ENCODE peak calls at places on chromosomes 4 and X, in seven cellular contexts. One of them, this sample, is unnamed.
A peak's percentile ranks its signal among the peaks of the same experiment; 100 is the strongest.

GRCh38 chr4:187576751-187577150 is 418.8 kb upstream of the ZFP42 start:
- DNase-seq in activated CD8-positive, alpha-beta T cell treated with anti-CD3 and anti-CD28 coated beads, Interleukin-2, amount 10 ng/mL, durations not matched to agents 7 days and 5 days: no peak
- DNase-seq in SJSA1: no peak
- DNase-seq in cardiac muscle cell: no peak
- DNase-seq in heart left ventricle: no peak
- DNase-seq in ELR: no peak
- DNase-seq in activated CD4-positive, alpha-beta T cell treated with anti-CD3 and anti-CD28 coated beads, Interleukin-2, amount 10 ng/mL, durations not matched to agents 7 days and 5 days: no peak
- DNase-seq in this sample: no peak

GRCh38 chrX:23787745-23788118 is 4.8 kb downstream of the SAT1 start:
- DNase-seq in activated CD8-positive, alpha-beta T cell treated with anti-CD3 and anti-CD28 coated beads, Interleukin-2, amount 10 ng/mL, durations not matched to agents 7 days and 5 days: no peak
- DNase-seq in SJSA1: no peak
- DNase-seq in cardiac muscle cell: no peak
- DNase-seq in heart left ventricle: no peak
- DNase-seq in ELR: no peak
- DNase-seq in activated CD4-positive, alpha-beta T cell treated with anti-CD3 and anti-CD28 coated beads, Interleukin-2, amount 10 ng/mL, durations not matched to agents 7 days and 5 days: no peak
- DNase-seq in this sample: no peak

GRCh38 chr4:1491630-1492457 is 85.6 kb upstream of the NKX1-1 start:
- DNase-seq in activated CD8-positive, alpha-beta T cell treated with anti-CD3 and anti-CD28 coated beads, Interleukin-2, amount 10 ng/mL, durations not matched to agents 7 days and 5 days: no peak
- DNase-seq in SJSA1: no peak
- DNase-seq in cardiac muscle cell: no peak
- DNase-seq in heart left ventricle: no peak
- DNase-seq in ELR: no peak
- DNase-seq in activated CD4-positive, alpha-beta T cell treated with anti-CD3 and anti-CD28 coated beads, Interleukin-2, amount 10 ng/mL, durations not matched to agents 7 days and 5 days: no peak
- DNase-seq in this sample: no peak

GRCh38 chr4:62644372-62644771 is 1444.2 kb downstream of the ADGRL3 start:
- DNase-seq in activated CD8-positive, alpha-beta T cell treated with anti-CD3 and anti-CD28 coated beads, Interleukin-2, amount 10 ng/mL, durations not matched to agents 7 days and 5 days: no peak
- DNase-seq in SJSA1: no peak
- DNase-seq in cardiac muscle cell: peak; percentile 26
- DNase-seq in heart left ventricle: peak; percentile 17
- DNase-seq in ELR: peak; percentile 54
- DNase-seq in activated CD4-positive, alpha-beta T cell treated with anti-CD3 and anti-CD28 coated beads, Interleukin-2, amount 10 ng/mL, durations not matched to agents 7 days and 5 days: no peak
- DNase-seq in this sample: no peak

GRCh38 chr4:106583567-106583966 is 215.0 kb upstream of the GIMD1 start:
- DNase-seq in activated CD8-positive, alpha-beta T cell treated with anti-CD3 and anti-CD28 coated beads, Interleukin-2, amount 10 ng/mL, durations not matched to agents 7 days and 5 days: no peak
- DNase-seq in SJSA1: peak; percentile 83
- DNase-seq in cardiac muscle cell: peak; percentile 84
- DNase-seq in heart left ventricle: no peak
- DNase-seq in ELR: peak; percentile 96
- DNase-seq in activated CD4-positive, alpha-beta T cell treated with anti-CD3 and anti-CD28 coated beads, Interleukin-2, amount 10 ng/mL, durations not matched to agents 7 days and 5 days: no peak
- DNase-seq in this sample: peak; percentile 25

GRCh38 chr4:56666279-56666678 is 14.8 kb downstream of the HOPX start:
- DNase-seq in activated CD8-positive, alpha-beta T cell treated with anti-CD3 and anti-CD28 coated beads, Interleukin-2, amount 10 ng/mL, durations not matched to agents 7 days and 5 days: no peak
- DNase-seq in SJSA1: no peak
- DNase-seq in cardiac muscle cell: no peak
- DNase-seq in heart left ventricle: no peak
- DNase-seq in ELR: peak; percentile 25
- DNase-seq in activated CD4-positive, alpha-beta T cell treated with anti-CD3 and anti-CD28 coated beads, Interleukin-2, amount 10 ng/mL, durations not matched to agents 7 days and 5 days: no peak
- DNase-seq in this sample: no peak

GRCh38 chr4:94653984-94654609 is 103.7 kb upstream of the BMPR1B start:
- DNase-seq in activated CD8-positive, alpha-beta T cell treated with anti-CD3 and anti-CD28 coated beads, Interleukin-2, amount 10 ng/mL, durations not matched to agents 7 days and 5 days: no peak
- DNase-seq in SJSA1: no peak
- DNase-seq in cardiac muscle cell: no peak
- DNase-seq in heart left ventricle: no peak
- DNase-seq in ELR: no peak
- DNase-seq in activated CD4-positive, alpha-beta T cell treated with anti-CD3 and anti-CD28 coated beads, Interleukin-2, amount 10 ng/mL, durations not matched to agents 7 days and 5 days: no peak
- DNase-seq in this sample: no peak

GRCh38 chr4:4524364-4524763 is 17.5 kb downstream of the STX18 start:
- DNase-seq in activated CD8-positive, alpha-beta T cell treated with anti-CD3 and anti-CD28 coated beads, Interleukin-2, amount 10 ng/mL, durations not matched to agents 7 days and 5 days: peak; percentile 63
- DNase-seq in SJSA1: no peak
- DNase-seq in cardiac muscle cell: no peak
- DNase-seq in heart left ventricle: no peak
- DNase-seq in ELR: no peak
- DNase-seq in activated CD4-positive, alpha-beta T cell treated with anti-CD3 and anti-CD28 coated beads, Interleukin-2, amount 10 ng/mL, durations not matched to agents 7 days and 5 days: peak; percentile 64
- DNase-seq in this sample: no peak

GRCh38 chr4:88818650-88819470 is 121.2 kb upstream of the NAP1L5 start:
- DNase-seq in activated CD8-positive, alpha-beta T cell treated with anti-CD3 and anti-CD28 coated beads, Interleukin-2, amount 10 ng/mL, durations not matched to agents 7 days and 5 days: peak; percentile 55
- DNase-seq in SJSA1: peak; percentile 23
- DNase-seq in cardiac muscle cell: peak; percentile 66
- DNase-seq in heart left ventricle: peak; percentile 34
- DNase-seq in ELR: peak; percentile 58
- DNase-seq in activated CD4-positive, alpha-beta T cell treated with anti-CD3 and anti-CD28 coated beads, Interleukin-2, amount 10 ng/mL, durations not matched to agents 7 days and 5 days: peak; percentile 56
- DNase-seq in this sample: no peak

GRCh38 chrX:2500681-2501151 is at the start of the genes DHRSX and ZBED1:
- DNase-seq in activated CD8-positive, alpha-beta T cell treated with anti-CD3 and anti-CD28 coated beads, Interleukin-2, amount 10 ng/mL, durations not matched to agents 7 days and 5 days: peak; percentile 60
- DNase-seq in SJSA1: no peak
- DNase-seq in cardiac muscle cell: peak; percentile 47
- DNase-seq in heart left ventricle: peak; percentile 59
- DNase-seq in ELR: peak; percentile 49
- DNase-seq in activated CD4-positive, alpha-beta T cell treated with anti-CD3 and anti-CD28 coated beads, Interleukin-2, amount 10 ng/mL, durations not matched to agents 7 days and 5 days: peak; percentile 46
- DNase-seq in this sample: peak; percentile 28

GRCh38 chr4:141896687-141897086 is 260.3 kb downstream of the IL15 start:
- DNase-seq in activated CD8-positive, alpha-beta T cell treated with anti-CD3 and anti-CD28 coated beads, Interleukin-2, amount 10 ng/mL, durations not matched to agents 7 days and 5 days: no peak
- DNase-seq in SJSA1: no peak
- DNase-seq in cardiac muscle cell: no peak
- DNase-seq in heart left ventricle: no peak
- DNase-seq in ELR: peak; percentile 49
- DNase-seq in activated CD4-positive, alpha-beta T cell treated with anti-CD3 and anti-CD28 coated beads, Interleukin-2, amount 10 ng/mL, durations not matched to agents 7 days and 5 days: no peak
- DNase-seq in this sample: no peak

GRCh38 chr4:29708473-29708872 is 1011.7 kb upstream of the PCDH7 start:
- DNase-seq in activated CD8-positive, alpha-beta T cell treated with anti-CD3 and anti-CD28 coated beads, Interleukin-2, amount 10 ng/mL, durations not matched to agents 7 days and 5 days: no peak
- DNase-seq in SJSA1: no peak
- DNase-seq in cardiac muscle cell: no peak
- DNase-seq in heart left ventricle: no peak
- DNase-seq in ELR: peak; percentile 93
- DNase-seq in activated CD4-positive, alpha-beta T cell treated with anti-CD3 and anti-CD28 coated beads, Interleukin-2, amount 10 ng/mL, durations not matched to agents 7 days and 5 days: no peak
- DNase-seq in this sample: peak; percentile 5

GRCh38 chr4:125702406-125702805 is 387.7 kb downstream of the FAT4 start:
- DNase-seq in activated CD8-positive, alpha-beta T cell treated with anti-CD3 and anti-CD28 coated beads, Interleukin-2, amount 10 ng/mL, durations not matched to agents 7 days and 5 days: no peak
- DNase-seq in SJSA1: no peak
- DNase-seq in cardiac muscle cell: no peak
- DNase-seq in heart left ventricle: no peak
- DNase-seq in ELR: no peak
- DNase-seq in activated CD4-positive, alpha-beta T cell treated with anti-CD3 and anti-CD28 coated beads, Interleukin-2, amount 10 ng/mL, durations not matched to agents 7 days and 5 days: no peak
- DNase-seq in this sample: no peak

GRCh38 chrX:3743821-3744439 is 30.5 kb upstream of the PRKX start:
- DNase-seq in activated CD8-positive, alpha-beta T cell treated with anti-CD3 and anti-CD28 coated beads, Interleukin-2, amount 10 ng/mL, durations not matched to agents 7 days and 5 days: peak; percentile 78
- DNase-seq in SJSA1: no peak
- DNase-seq in cardiac muscle cell: no peak
- DNase-seq in heart left ventricle: no peak
- DNase-seq in ELR: no peak
- DNase-seq in activated CD4-positive, alpha-beta T cell treated with anti-CD3 and anti-CD28 coated beads, Interleukin-2, amount 10 ng/mL, durations not matched to agents 7 days and 5 days: peak; percentile 46
- DNase-seq in this sample: no peak

GRCh38 chr4:23888421-23889319 is 1.2 kb downstream of the PPARGC1A start:
- DNase-seq in activated CD8-positive, alpha-beta T cell treated with anti-CD3 and anti-CD28 coated beads, Interleukin-2, amount 10 ng/mL, durations not matched to agents 7 days and 5 days: no peak
- DNase-seq in SJSA1: peak; percentile 26
- DNase-seq in cardiac muscle cell: peak; percentile 71
- DNase-seq in heart left ventricle: no peak
- DNase-seq in ELR: peak; percentile 39
- DNase-seq in activated CD4-positive, alpha-beta T cell treated with anti-CD3 and anti-CD28 coated beads, Interleukin-2, amount 10 ng/mL, durations not matched to agents 7 days and 5 days: no peak
- DNase-seq in this sample: no peak

GRCh38 chr4:112840061-112840460 is 203.1 kb downstream of the LARP7 start:
- DNase-seq in activated CD8-positive, alpha-beta T cell treated with anti-CD3 and anti-CD28 coated beads, Interleukin-2, amount 10 ng/mL, durations not matched to agents 7 days and 5 days: no peak
- DNase-seq in SJSA1: no peak
- DNase-seq in cardiac muscle cell: no peak
- DNase-seq in heart left ventricle: no peak
- DNase-seq in ELR: peak; percentile 16
- DNase-seq in activated CD4-positive, alpha-beta T cell treated with anti-CD3 and anti-CD28 coated beads, Interleukin-2, amount 10 ng/mL, durations not matched to agents 7 days and 5 days: no peak
- DNase-seq in this sample: peak; percentile 19

GRCh38 chr4:26787461-26788340 is 72.9 kb upstream of the STIM2 start:
- DNase-seq in activated CD8-positive, alpha-beta T cell treated with anti-CD3 and anti-CD28 coated beads, Interleukin-2, amount 10 ng/mL, durations not matched to agents 7 days and 5 days: peak; percentile 25
- DNase-seq in SJSA1: no peak
- DNase-seq in cardiac muscle cell: peak; percentile 63
- DNase-seq in heart left ventricle: peak; percentile 42
- DNase-seq in ELR: peak; percentile 76
- DNase-seq in activated CD4-positive, alpha-beta T cell treated with anti-CD3 and anti-CD28 coated beads, Interleukin-2, amount 10 ng/mL, durations not matched to agents 7 days and 5 days: no peak
- DNase-seq in this sample: peak; percentile 31

GRCh38 chrX:50971390-50971789 is 60.9 kb downstream of the BMP15 start:
- DNase-seq in activated CD8-positive, alpha-beta T cell treated with anti-CD3 and anti-CD28 coated beads, Interleukin-2, amount 10 ng/mL, durations not matched to agents 7 days and 5 days: no peak
- DNase-seq in SJSA1: no peak
- DNase-seq in cardiac muscle cell: peak; percentile 29
- DNase-seq in heart left ventricle: no peak
- DNase-seq in ELR: peak; percentile 0
- DNase-seq in activated CD4-positive, alpha-beta T cell treated with anti-CD3 and anti-CD28 coated beads, Interleukin-2, amount 10 ng/mL, durations not matched to agents 7 days and 5 days: no peak
- DNase-seq in this sample: no peak

GRCh38 chr4:2330119-2331042 is 68.5 kb upstream of the MXD4 start:
- DNase-seq in activated CD8-positive, alpha-beta T cell treated with anti-CD3 and anti-CD28 coated beads, Interleukin-2, amount 10 ng/mL, durations not matched to agents 7 days and 5 days: no peak
- DNase-seq in SJSA1: peak; percentile 69
- DNase-seq in cardiac muscle cell: peak; percentile 88
- DNase-seq in heart left ventricle: no peak
- DNase-seq in ELR: peak; percentile 96
- DNase-seq in activated CD4-positive, alpha-beta T cell treated with anti-CD3 and anti-CD28 coated beads, Interleukin-2, amount 10 ng/mL, durations not matched to agents 7 days and 5 days: no peak
- DNase-seq in this sample: peak; percentile 66

GRCh38 chrX:123797543-123798447 is 62.1 kb upstream of the XIAP start:
- DNase-seq in activated CD8-positive, alpha-beta T cell treated with anti-CD3 and anti-CD28 coated beads, Interleukin-2, amount 10 ng/mL, durations not matched to agents 7 days and 5 days: no peak
- DNase-seq in SJSA1: no peak
- DNase-seq in cardiac muscle cell: no peak
- DNase-seq in heart left ventricle: no peak
- DNase-seq in ELR: peak; percentile 19
- DNase-seq in activated CD4-positive, alpha-beta T cell treated with anti-CD3 and anti-CD28 coated beads, Interleukin-2, amount 10 ng/mL, durations not matched to agents 7 days and 5 days: no peak
- DNase-seq in this sample: no peak

GRCh38 chrX:131821945-131822622 is 201.0 kb upstream of the STK26 start:
- DNase-seq in activated CD8-positive, alpha-beta T cell treated with anti-CD3 and anti-CD28 coated beads, Interleukin-2, amount 10 ng/mL, durations not matched to agents 7 days and 5 days: no peak
- DNase-seq in SJSA1: no peak
- DNase-seq in cardiac muscle cell: no peak
- DNase-seq in heart left ventricle: peak; percentile 22
- DNase-seq in ELR: no peak
- DNase-seq in activated CD4-positive, alpha-beta T cell treated with anti-CD3 and anti-CD28 coated beads, Interleukin-2, amount 10 ng/mL, durations not matched to agents 7 days and 5 days: no peak
- DNase-seq in this sample: no peak

GRCh38 chrX:148647666-148648065 is 147.2 kb downstream of the AFF2 start:
- DNase-seq in activated CD8-positive, alpha-beta T cell treated with anti-CD3 and anti-CD28 coated beads, Interleukin-2, amount 10 ng/mL, durations not matched to agents 7 days and 5 days: no peak
- DNase-seq in SJSA1: no peak
- DNase-seq in cardiac muscle cell: no peak
- DNase-seq in heart left ventricle: no peak
- DNase-seq in ELR: no peak
- DNase-seq in activated CD4-positive, alpha-beta T cell treated with anti-CD3 and anti-CD28 coated beads, Interleukin-2, amount 10 ng/mL, durations not matched to agents 7 days and 5 days: no peak
- DNase-seq in this sample: no peak

GRCh38 chr4:86775061-86775460 is 74.1 kb downstream of the SLC10A6 start:
- DNase-seq in activated CD8-positive, alpha-beta T cell treated with anti-CD3 and anti-CD28 coated beads, Interleukin-2, amount 10 ng/mL, durations not matched to agents 7 days and 5 days: no peak
- DNase-seq in SJSA1: no peak
- DNase-seq in cardiac muscle cell: no peak
- DNase-seq in heart left ventricle: no peak
- DNase-seq in ELR: no peak
- DNase-seq in activated CD4-positive, alpha-beta T cell treated with anti-CD3 and anti-CD28 coated beads, Interleukin-2, amount 10 ng/mL, durations not matched to agents 7 days and 5 days: no peak
- DNase-seq in this sample: no peak

GRCh38 chrX:1754077-1754476 is 139.2 kb downstream of the ASMT start:
- DNase-seq in activated CD8-positive, alpha-beta T cell treated with anti-CD3 and anti-CD28 coated beads, Interleukin-2, amount 10 ng/mL, durations not matched to agents 7 days and 5 days: no peak
- DNase-seq in SJSA1: peak; percentile 57
- DNase-seq in cardiac muscle cell: no peak
- DNase-seq in heart left ventricle: no peak
- DNase-seq in ELR: peak; percentile 32
- DNase-seq in activated CD4-positive, alpha-beta T cell treated with anti-CD3 and anti-CD28 coated beads, Interleukin-2, amount 10 ng/mL, durations not matched to agents 7 days and 5 days: no peak
- DNase-seq in this sample: peak; percentile 57

GRCh38 chrX:69229436-69229835 is 64.2 kb upstream of the PJA1 start:
- DNase-seq in activated CD8-positive, alpha-beta T cell treated with anti-CD3 and anti-CD28 coated beads, Interleukin-2, amount 10 ng/mL, durations not matched to agents 7 days and 5 days: no peak
- DNase-seq in SJSA1: no peak
- DNase-seq in cardiac muscle cell: peak; percentile 62
- DNase-seq in heart left ventricle: no peak
- DNase-seq in ELR: peak; percentile 79
- DNase-seq in activated CD4-positive, alpha-beta T cell treated with anti-CD3 and anti-CD28 coated beads, Interleukin-2, amount 10 ng/mL, durations not matched to agents 7 days and 5 days: no peak
- DNase-seq in this sample: peak; percentile 19

GRCh38 chr4:151641167-151641566 is 119.6 kb downstream of the GATB start:
- DNase-seq in activated CD8-positive, alpha-beta T cell treated with anti-CD3 and anti-CD28 coated beads, Interleukin-2, amount 10 ng/mL, durations not matched to agents 7 days and 5 days: no peak
- DNase-seq in SJSA1: no peak
- DNase-seq in cardiac muscle cell: peak; percentile 57
- DNase-seq in heart left ventricle: no peak
- DNase-seq in ELR: peak; percentile 43
- DNase-seq in activated CD4-positive, alpha-beta T cell treated with anti-CD3 and anti-CD28 coated beads, Interleukin-2, amount 10 ng/mL, durations not matched to agents 7 days and 5 days: no peak
- DNase-seq in this sample: no peak

GRCh38 chr4:161555689-161556660 is 607.8 kb downstream of the FSTL5 start:
- DNase-seq in activated CD8-positive, alpha-beta T cell treated with anti-CD3 and anti-CD28 coated beads, Interleukin-2, amount 10 ng/mL, durations not matched to agents 7 days and 5 days: no peak
- DNase-seq in SJSA1: peak; percentile 6
- DNase-seq in cardiac muscle cell: peak; percentile 4
- DNase-seq in heart left ventricle: no peak
- DNase-seq in ELR: peak; percentile 69
- DNase-seq in activated CD4-positive, alpha-beta T cell treated with anti-CD3 and anti-CD28 coated beads, Interleukin-2, amount 10 ng/mL, durations not matched to agents 7 days and 5 days: no peak
- DNase-seq in this sample: no peak

GRCh38 chrX:14942341-14942740 is 69.1 kb downstream of the MOSPD2 start:
- DNase-seq in activated CD8-positive, alpha-beta T cell treated with anti-CD3 and anti-CD28 coated beads, Interleukin-2, amount 10 ng/mL, durations not matched to agents 7 days and 5 days: no peak
- DNase-seq in SJSA1: no peak
- DNase-seq in cardiac muscle cell: no peak
- DNase-seq in heart left ventricle: no peak
- DNase-seq in ELR: no peak
- DNase-seq in activated CD4-positive, alpha-beta T cell treated with anti-CD3 and anti-CD28 coated beads, Interleukin-2, amount 10 ng/mL, durations not matched to agents 7 days and 5 days: no peak
- DNase-seq in this sample: no peak

GRCh38 chr4:87853108-87853507 is 20.3 kb downstream of the MEPE start:
- DNase-seq in activated CD8-positive, alpha-beta T cell treated with anti-CD3 and anti-CD28 coated beads, Interleukin-2, amount 10 ng/mL, durations not matched to agents 7 days and 5 days: no peak
- DNase-seq in SJSA1: peak; percentile 39
- DNase-seq in cardiac muscle cell: peak; percentile 70
- DNase-seq in heart left ventricle: no peak
- DNase-seq in ELR: peak; percentile 61
- DNase-seq in activated CD4-positive, alpha-beta T cell treated with anti-CD3 and anti-CD28 coated beads, Interleukin-2, amount 10 ng/mL, durations not matched to agents 7 days and 5 days: peak; percentile 14
- DNase-seq in this sample: no peak

GRCh38 chr4:147299205-147299604 is 181.7 kb upstream of the EDNRA start:
- DNase-seq in activated CD8-positive, alpha-beta T cell treated with anti-CD3 and anti-CD28 coated beads, Interleukin-2, amount 10 ng/mL, durations not matched to agents 7 days and 5 days: no peak
- DNase-seq in SJSA1: no peak
- DNase-seq in cardiac muscle cell: no peak
- DNase-seq in heart left ventricle: no peak
- DNase-seq in ELR: no peak
- DNase-seq in activated CD4-positive, alpha-beta T cell treated with anti-CD3 and anti-CD28 coated beads, Interleukin-2, amount 10 ng/mL, durations not matched to agents 7 days and 5 days: no peak
- DNase-seq in this sample: no peak

GRCh38 chr4:85617202-85617601 is 142.3 kb downstream of the ARHGAP24 start:
- DNase-seq in activated CD8-positive, alpha-beta T cell treated with anti-CD3 and anti-CD28 coated beads, Interleukin-2, amount 10 ng/mL, durations not matched to agents 7 days and 5 days: no peak
- DNase-seq in SJSA1: no peak
- DNase-seq in cardiac muscle cell: no peak
- DNase-seq in heart left ventricle: no peak
- DNase-seq in ELR: no peak
- DNase-seq in activated CD4-positive, alpha-beta T cell treated with anti-CD3 and anti-CD28 coated beads, Interleukin-2, amount 10 ng/mL, durations not matched to agents 7 days and 5 days: no peak
- DNase-seq in this sample: no peak

GRCh38 chr4:109406337-109406931 is 27.2 kb upstream of the SEC24B start:
- DNase-seq in activated CD8-positive, alpha-beta T cell treated with anti-CD3 and anti-CD28 coated beads, Interleukin-2, amount 10 ng/mL, durations not matched to agents 7 days and 5 days: peak; percentile 68
- DNase-seq in SJSA1: peak; percentile 32
- DNase-seq in cardiac muscle cell: peak; percentile 78
- DNase-seq in heart left ventricle: no peak
- DNase-seq in ELR: peak; percentile 59
- DNase-seq in activated CD4-positive, alpha-beta T cell treated with anti-CD3 and anti-CD28 coated beads, Interleukin-2, amount 10 ng/mL, durations not matched to agents 7 days and 5 days: peak; percentile 63
- DNase-seq in this sample: no peak

GRCh38 chr4:142480244-142480643 is 365.9 kb downstream of the INPP4B start:
- DNase-seq in activated CD8-positive, alpha-beta T cell treated with anti-CD3 and anti-CD28 coated beads, Interleukin-2, amount 10 ng/mL, durations not matched to agents 7 days and 5 days: no peak
- DNase-seq in SJSA1: no peak
- DNase-seq in cardiac muscle cell: peak; percentile 11
- DNase-seq in heart left ventricle: no peak
- DNase-seq in ELR: peak; percentile 57
- DNase-seq in activated CD4-positive, alpha-beta T cell treated with anti-CD3 and anti-CD28 coated beads, Interleukin-2, amount 10 ng/mL, durations not matched to agents 7 days and 5 days: no peak
- DNase-seq in this sample: no peak

GRCh38 chrX:15350329-15350996 is 15.1 kb upstream of the PIGA start:
- DNase-seq in activated CD8-positive, alpha-beta T cell treated with anti-CD3 and anti-CD28 coated beads, Interleukin-2, amount 10 ng/mL, durations not matched to agents 7 days and 5 days: no peak
- DNase-seq in SJSA1: no peak
- DNase-seq in cardiac muscle cell: peak; percentile 1
- DNase-seq in heart left ventricle: no peak
- DNase-seq in ELR: no peak
- DNase-seq in activated CD4-positive, alpha-beta T cell treated with anti-CD3 and anti-CD28 coated beads, Interleukin-2, amount 10 ng/mL, durations not matched to agents 7 days and 5 days: no peak
- DNase-seq in this sample: no peak

GRCh38 chrX:64093761-64094160 is 111.7 kb downstream of the AMER1 start:
- DNase-seq in activated CD8-positive, alpha-beta T cell treated with anti-CD3 and anti-CD28 coated beads, Interleukin-2, amount 10 ng/mL, durations not matched to agents 7 days and 5 days: no peak
- DNase-seq in SJSA1: no peak
- DNase-seq in cardiac muscle cell: peak; percentile 1
- DNase-seq in heart left ventricle: no peak
- DNase-seq in ELR: peak; percentile 25
- DNase-seq in activated CD4-positive, alpha-beta T cell treated with anti-CD3 and anti-CD28 coated beads, Interleukin-2, amount 10 ng/mL, durations not matched to agents 7 days and 5 days: no peak
- DNase-seq in this sample: no peak

GRCh38 chrX:17597836-17598434 is 139.4 kb upstream of the SCML1 start:
- DNase-seq in activated CD8-positive, alpha-beta T cell treated with anti-CD3 and anti-CD28 coated beads, Interleukin-2, amount 10 ng/mL, durations not matched to agents 7 days and 5 days: no peak
- DNase-seq in SJSA1: no peak
- DNase-seq in cardiac muscle cell: peak; percentile 82
- DNase-seq in heart left ventricle: peak; percentile 77
- DNase-seq in ELR: no peak
- DNase-seq in activated CD4-positive, alpha-beta T cell treated with anti-CD3 and anti-CD28 coated beads, Interleukin-2, amount 10 ng/mL, durations not matched to agents 7 days and 5 days: no peak
- DNase-seq in this sample: no peak